ENCODE peak calls at places on chromosomes 11 and 22, in four cellular contexts. D, S, H and P are unnamed samples.

GRCh38 chr11:60164550-60165075 is 18.3 kb downstream of the MS4A6A start:
- DNase-seq in D (no peak), S (no peak), H (no peak), P (no peak)

GRCh38 chr11:8340299-8340698 is 76.6 kb upstream of the LMO1 start:
- DNase-seq in D (no peak), S (no peak), H (no peak), P (no peak)

GRCh38 chr22:24230911-24231656 is 13.8 kb downstream of the GGT5 start:
- DNase-seq in D (peak), S (no peak), H (peak), P (peak)

GRCh38 chr11:66457826-66458225 is 8.9 kb upstream of the PELI3 start:
- DNase-seq in D (no peak), S (no peak), H (no peak), P (no peak)

GRCh38 chr11:6238902-6239301 is at the start of gene CNGA4:
- DNase-seq in D (no peak), S (no peak), H (no peak), P (no peak)

GRCh38 chr11:20647976-20648565 is 21.3 kb upstream of the NELL1 start:
- DNase-seq in D (peak), S (peak), H (peak), P (peak)

GRCh38 chr22:19533857-19534256 is 9.6 kb upstream of the CLDN5 start:
- DNase-seq in D (no peak), S (no peak), H (no peak), P (no peak)

GRCh38 chr22:16783930-16784354 is 41.3 kb downstream of the XKR3 start:
- DNase-seq in D (peak), S (no peak), H (no peak), P (no peak)

GRCh38 chr22:32112380-32112779 is 46.7 kb downstream of the C22orf42 start:
- DNase-seq in D (no peak), S (no peak), H (no peak), P (no peak)

GRCh38 chr22:46481386-46481785 is 56.0 kb downstream of the CELSR1 start:
- DNase-seq in D (no peak), S (no peak), H (no peak), P (no peak)

GRCh38 chr11:6968816-6969215 is 42.6 kb downstream of the ZNF215 start:
- DNase-seq in D (no peak), S (peak), H (no peak), P (no peak)

GRCh38 chr11:13249177-13249576 is 28.4 kb upstream of the BMAL1 start:
- DNase-seq in D (no peak), S (no peak), H (no peak), P (no peak)

GRCh38 chr22:19059481-19060278 is 62.5 kb downstream of the DGCR2 start:
- DNase-seq in D (no peak), S (no peak), H (no peak), P (no peak)

GRCh38 chr11:11069741-11070550 is 212.1 kb upstream of the ZBED5 start:
- DNase-seq in D (no peak), S (no peak), H (no peak), P (no peak)

GRCh38 chr11:71322861-71323582 is 70.6 kb upstream of the SHANK2 start:
- DNase-seq in D (no peak), S (no peak), H (no peak), P (no peak)